ENCODE peak calls at places on chromosome 12, in five cellular contexts. X is H1; R is CD8-positive, alpha-beta T cell; P is PC-9; J is aorta. S is an unnamed sample. For H3K4me1, the result is how much of the 10 kb centered on the place peaks cover.

GRCh38 chr12:9214536-9214935 is 6.3 kb upstream of the PZP start:
- DNase-seq in R (no peak), P (no peak), X (no peak), J (no peak), S (no peak)

GRCh38 chr12:48069253-48069652 is 36.6 kb downstream of the SENP1 start:
- DNase-seq in R (no peak), J (no peak), X (no peak), P (no peak), S (no peak)

GRCh38 chr12:175250-175649 is 38.7 kb downstream of the SLC6A12 start:
- DNase-seq in X (no peak), R (no peak), J (no peak), P (no peak), S (peak)

GRCh38 chr12:101414533-101415119 is 7.1 kb upstream of the ARL1 start:
- DNase-seq in R (no peak), J (no peak), X (no peak), P (peak), S (no peak)

GRCh38 chr12:32159925-32160324 is 53.3 kb downstream of the BICD1 start:
- DNase-seq in R (no peak), J (no peak), P (no peak), X (no peak), S (no peak)

GRCh38 chr12:49776413-49776812 is 35.1 kb downstream of the TMBIM6 start:
- DNase-seq in J (peak), X (peak), P (peak), R (peak), S (peak)

GRCh38 chr12:50047693-50048250 is 9.6 kb upstream of the ASIC1 start:
- DNase-seq in P (no peak), R (no peak), J (no peak), X (no peak), S (no peak)

GRCh38 chr12:90938451-90938850 is 16.5 kb downstream of the CCER1 start:
- DNase-seq in R (no peak), J (no peak), P (peak), X (no peak), S (no peak)

GRCh38 chr12:15534322-15534721 is 212.0 kb downstream of the PTPRO start:
- DNase-seq in X (no peak), P (no peak), R (no peak), J (no peak), S (no peak)

GRCh38 chr12:121792607-121793500 is 634 bp downstream of the RHOF start:
- DNase-seq in R (no peak), P (no peak), X (no peak), J (peak), S (peak)

GRCh38 chr12:30870491-30871265 is 55.9 kb upstream of the TSPAN11 start:
- DNase-seq in R (no peak), X (no peak), P (no peak), J (no peak), S (no peak)

GRCh38 chr12:87150969-87151662 is 878.1 kb downstream of the C12orf50 start:
- DNase-seq in P (peak), J (no peak), R (no peak), X (no peak), S (no peak)

GRCh38 chr12:21987786-21988185 is 46.6 kb upstream of the ABCC9 start:
- DNase-seq in X (no peak), P (no peak), J (no peak), R (no peak), S (no peak)

GRCh38 chr12:52032431-52032796 is 18.8 kb upstream of the NR4A1 start:
- DNase-seq in J (peak), P (no peak), R (no peak), X (no peak), S (peak)

GRCh38 chr12:52032797-52033505 is 18.3 kb upstream of the NR4A1 start:
- DNase-seq in J (peak), R (peak), X (peak), P (peak), S (peak)

GRCh38 chr12:52036587-52037171 is 14.6 kb upstream of the NR4A1 start:
- DNase-seq in X (peak), R (peak), J (peak), P (peak), S (peak)

GRCh38 chr12:52035926-52036325 is 15.3 kb upstream of the NR4A1 start:
- DNase-seq in X (no peak), P (no peak), J (peak), R (no peak), S (no peak)

GRCh38 chr12:52033506-52034258 is 17.6 kb upstream of the NR4A1 start:
- DNase-seq in P (no peak), J (no peak), R (no peak), X (no peak), S (peak)
- H3K4me3 ChIP-seq in P (peak), J (no peak), R (peak), X (peak), S (peak)

DNA sequence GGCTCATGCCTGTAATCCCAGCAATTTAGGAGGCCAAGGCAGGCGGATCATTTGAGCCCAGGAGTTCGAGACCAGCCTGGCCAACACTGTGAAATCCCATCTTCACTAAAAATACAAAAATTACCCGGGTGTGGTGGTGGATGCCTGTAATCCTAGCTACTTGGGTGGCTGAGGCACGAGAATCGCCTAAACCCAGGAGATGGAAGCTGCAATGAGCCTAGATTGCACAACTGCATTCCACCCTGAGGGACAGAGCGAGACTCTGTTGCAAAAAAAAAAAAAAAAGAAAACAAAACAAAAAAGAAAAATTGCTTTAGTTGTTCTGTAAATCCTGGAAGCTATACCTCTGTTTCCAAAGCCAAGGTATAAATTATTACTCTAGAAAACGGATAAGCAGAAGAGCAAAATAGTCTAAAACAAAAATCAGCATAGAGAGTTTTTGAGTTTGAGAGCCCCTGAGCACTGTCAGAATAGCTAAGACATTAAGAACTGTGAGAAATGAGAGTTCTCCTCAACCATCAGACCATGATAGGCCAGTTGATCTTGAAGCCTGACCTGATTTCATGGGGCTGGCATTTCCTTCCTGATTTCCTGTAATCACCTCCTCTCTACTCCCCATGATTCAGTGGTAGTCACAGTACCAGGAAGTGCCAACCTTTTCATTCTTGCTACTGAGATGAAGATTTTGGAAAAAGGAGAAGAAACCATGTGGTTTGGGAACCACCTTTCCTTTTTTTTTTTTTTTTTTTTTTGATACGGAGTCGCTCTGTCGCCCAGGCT is 31.7 kb downstream of the ATP2A2 start:
- DNase-seq in J (no peak), R (no peak), P (no peak), X (peak), S (no peak)
- H3K4me1 ChIP-seq in J (under half), R (under half), P (under half), X (under half), S (half or more)

DNA sequence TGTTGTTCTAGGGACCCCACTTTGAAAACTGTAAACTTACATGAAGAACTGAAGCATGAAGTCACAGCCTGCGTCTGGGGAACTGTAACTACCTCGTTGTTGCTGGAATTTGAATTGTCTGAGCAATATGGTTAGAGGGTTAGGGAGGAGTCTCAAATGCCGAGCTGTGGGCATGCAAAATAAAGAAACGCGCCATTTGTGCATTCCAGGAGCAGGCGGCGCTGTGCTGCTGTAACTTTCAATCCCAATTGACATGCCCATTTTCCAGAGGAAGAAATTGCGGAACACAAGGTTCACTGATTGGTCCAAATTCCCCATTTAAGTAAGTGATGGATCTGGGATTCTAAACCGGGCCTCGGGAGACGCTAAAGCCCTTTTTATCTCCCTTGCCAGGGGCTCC is 61.3 kb downstream of the ZNF664 start:
- DNase-seq in J (no peak), P (no peak), R (no peak), X (peak), S (no peak)
- H3K27ac ChIP-seq in J (no peak), P (no peak), R (no peak), X (no peak), S (no peak)

DNA sequence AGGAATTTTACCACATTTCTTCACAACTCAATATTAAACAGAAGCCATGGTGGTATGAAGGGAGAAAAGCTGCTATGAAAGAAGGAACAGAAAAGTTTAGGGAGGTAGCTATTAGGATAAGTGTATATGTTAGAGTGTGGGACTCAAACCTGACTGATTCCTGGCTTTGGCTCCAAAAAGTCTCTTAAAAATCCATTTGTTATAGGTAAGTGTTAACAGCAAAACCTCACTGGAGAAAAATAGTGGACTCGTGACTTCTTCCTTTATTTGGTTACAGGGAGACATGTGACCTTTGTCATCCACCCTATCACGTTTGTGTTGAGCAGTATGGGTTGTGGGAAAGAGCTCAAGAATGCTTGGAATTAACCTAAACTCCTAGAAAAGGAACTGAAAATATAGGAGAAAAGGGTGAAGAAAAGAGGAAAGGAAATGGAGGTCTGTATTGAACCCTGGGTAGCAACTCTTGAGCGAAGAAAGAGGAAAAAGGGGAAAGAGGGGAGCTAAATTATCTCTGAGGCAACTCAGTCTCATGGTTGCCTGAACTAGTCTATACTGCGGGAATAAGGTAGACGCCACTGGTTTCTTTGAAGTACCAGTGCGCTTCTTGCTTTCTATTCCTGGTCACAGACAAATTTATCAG is 3.6 kb upstream of the EID3 start:
- DNase-seq in P (no peak), J (no peak), X (no peak), R (no peak), S (no peak)
- H3K4me3 ChIP-seq in P (peak), J (no peak), X (no peak), R (no peak), S (no peak)

DNA sequence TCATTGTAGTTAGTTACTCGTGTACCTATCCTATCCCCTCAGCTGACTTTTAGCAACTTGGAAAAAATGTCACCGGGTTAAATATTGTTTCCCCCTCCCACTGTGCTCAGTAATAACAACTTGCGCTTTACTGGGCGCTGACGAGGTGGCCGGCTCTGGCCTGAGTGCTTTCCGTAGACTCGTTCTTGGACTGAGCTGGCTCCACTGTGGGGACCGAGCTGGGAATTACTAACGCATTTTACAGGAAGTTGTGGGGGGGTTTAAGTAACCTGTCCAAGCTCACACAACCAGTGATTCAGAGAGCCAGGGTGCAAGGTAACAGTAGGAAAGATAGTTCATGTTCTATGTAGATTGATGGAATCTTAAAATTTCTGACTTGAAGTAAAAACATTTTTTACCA is 82.5 kb upstream of the KICS2 start:
- DNase-seq in J (no peak), X (no peak), R (no peak), P (no peak), S (no peak)
- H3K4me1 ChIP-seq in J (under half), X (under half), R (under half), P (under half), S (under half)

S was measured in heart left ventricle.